ENCODE peak calls at places on chromosomes 13 and 19, in nine cellular contexts. U, P, F, M, Q, I, R, D and T are unnamed samples.

GRCh38 chr19:52673014-52673413 is 34.9 kb upstream of the ZNF83 start:
- DNase-seq in U (no peak), P (no peak), F (no peak), M (no peak), Q (no peak), I (no peak), R (no peak), D (no peak), T (no peak)

GRCh38 chr19:7904074-7905020 is 670 bp downstream of the MAP2K7 start:
- DNase-seq in U (no peak), P (no peak), F (no peak), M (peak; percentile 50), Q (no peak), I (peak; percentile 58), R (peak; percentile 67), D (no peak), T (no peak)

GRCh38 chr13:59494560-59494970 is 669.2 kb downstream of the DIAPH3 start:
- DNase-seq in U (no peak), P (no peak), F (peak; percentile 41), M (no peak), Q (no peak), I (no peak), R (no peak), D (no peak), T (peak; percentile 91)

GRCh38 chr19:47145639-47146486 is 15.2 kb downstream of the SAE1 start:
- DNase-seq in U (no peak), P (no peak), F (no peak), M (no peak), Q (no peak), I (no peak), R (no peak), D (no peak), T (no peak)

GRCh38 chr19:46868444-46868843 is 7.6 kb downstream of the ARHGAP35 start:
- DNase-seq in U (no peak), P (no peak), F (no peak), M (no peak), Q (no peak), I (no peak), R (no peak), D (no peak), T (no peak)

GRCh38 chr19:28980236-28980868 is 232.6 kb downstream of the UQCRFS1 start:
- DNase-seq in U (no peak), P (peak; percentile 25), F (no peak), M (no peak), Q (no peak), I (no peak), R (no peak), D (no peak), T (no peak)

GRCh38 chr13:66546534-66547379 is 683.4 kb downstream of the PCDH9 start:
- DNase-seq in U (no peak), P (no peak), F (no peak), M (no peak), Q (no peak), I (no peak), R (no peak), D (no peak), T (no peak)

GRCh38 chr19:32750441-32751055 is 31.0 kb downstream of the TDRD12 start:
- DNase-seq in U (no peak), P (no peak), F (no peak), M (no peak), Q (no peak), I (no peak), R (no peak), D (no peak), T (no peak)

GRCh38 chr19:7597689-7598088 is 2.0 kb downstream of the CAMSAP3 start:
- DNase-seq in U (no peak), P (no peak), F (no peak), M (peak; percentile 59), Q (peak; percentile 18), I (no peak), R (no peak), D (no peak), T (no peak)

GRCh38 chr19:1173845-1174809 is at the start of gene SBNO2:
- DNase-seq in U (peak; percentile 92), P (peak; percentile 68), F (peak; percentile 78), M (peak; percentile 92), Q (peak; percentile 64), I (peak; percentile 89), R (peak; percentile 94), D (no peak), T (peak; percentile 96)
- TF ChIP-seq POLR2A in U (no peak), P (peak; percentile 68), F (no peak), M (peak; percentile 74), Q (peak; percentile 59), I (peak; percentile 80), R (peak; percentile 69), D (no peak), T (peak; percentile 71)

GRCh38 chr13:41193469-41193868 is 900 bp downstream of the KBTBD7 start:
- DNase-seq in U (no peak), P (no peak), F (no peak), M (no peak), Q (no peak), I (no peak), R (no peak), D (no peak), T (no peak)

GRCh38 chr13:41196011-41196410 is 1.6 kb upstream of the KBTBD7 start:
- DNase-seq in U (no peak), P (no peak), F (no peak), M (no peak), Q (no peak), I (no peak), R (no peak), D (no peak), T (no peak)

GRCh38 chr13:41199061-41199460 is 4.7 kb upstream of the KBTBD7 start:
- DNase-seq in U (no peak), P (no peak), F (no peak), M (no peak), Q (no peak), I (no peak), R (no peak), D (no peak), T (no peak)

GRCh38 chr13:41196620-41197019 is 2.3 kb upstream of the KBTBD7 start:
- DNase-seq in U (no peak), P (no peak), F (no peak), M (no peak), Q (no peak), I (no peak), R (no peak), D (no peak), T (peak; percentile 14)

DNA sequence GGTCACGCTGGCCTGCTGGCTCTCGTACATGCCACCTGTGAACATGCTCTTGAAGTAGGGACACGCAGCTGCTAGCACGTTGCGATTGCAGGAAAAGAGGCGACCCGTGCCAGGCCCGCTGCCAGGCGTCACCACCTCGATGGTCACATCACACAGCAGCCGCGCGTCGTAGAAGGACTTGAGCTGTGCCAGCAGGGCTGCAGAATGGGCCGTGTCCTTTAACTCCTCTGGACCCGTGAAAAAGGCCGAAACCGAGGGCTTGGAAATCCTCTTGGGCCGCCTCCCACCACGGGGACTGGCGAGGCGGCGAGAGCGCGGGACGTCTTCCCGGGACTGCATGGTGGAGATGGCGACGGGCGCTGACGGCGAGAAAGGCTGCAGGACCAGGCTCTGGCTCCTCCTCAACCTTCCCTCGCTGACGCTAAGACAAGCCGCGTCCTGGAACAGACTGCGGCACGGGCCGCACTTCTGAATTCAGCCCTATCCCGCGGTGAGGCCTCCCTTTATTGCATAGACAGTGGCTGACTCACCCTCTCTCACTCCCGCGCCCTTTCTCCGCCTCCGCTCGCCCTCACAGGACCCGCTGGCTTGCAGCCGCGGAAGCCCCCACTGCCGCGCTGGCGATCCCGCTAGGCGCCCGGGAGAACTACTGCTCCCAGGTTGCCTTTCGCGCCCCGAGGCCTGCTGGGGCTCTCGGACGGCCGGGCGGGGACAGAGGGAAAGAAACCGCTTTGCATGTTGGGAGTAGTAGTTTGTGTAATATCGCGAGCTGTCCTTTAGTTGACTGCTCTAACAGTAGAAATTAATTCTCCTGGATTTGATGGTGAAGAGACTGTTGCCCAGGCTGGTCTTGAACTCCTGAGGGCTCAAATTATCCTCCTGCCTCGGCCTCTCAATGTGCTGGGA is at the start of gene KBTBD7:
- DNase-seq in U (peak; percentile 94), P (peak; percentile 51), F (peak; percentile 93), M (peak; percentile 89), Q (peak; percentile 64), I (peak; percentile 94), R (peak; percentile 94), D (no peak), T (peak; percentile 93)
- TF ChIP-seq POLR2A in U (no peak), P (peak; percentile 46), F (no peak), M (peak; percentile 57), Q (peak; percentile 23), I (peak; percentile 74), R (peak; percentile 41), D (no peak), T (peak; percentile 73)

DNA sequence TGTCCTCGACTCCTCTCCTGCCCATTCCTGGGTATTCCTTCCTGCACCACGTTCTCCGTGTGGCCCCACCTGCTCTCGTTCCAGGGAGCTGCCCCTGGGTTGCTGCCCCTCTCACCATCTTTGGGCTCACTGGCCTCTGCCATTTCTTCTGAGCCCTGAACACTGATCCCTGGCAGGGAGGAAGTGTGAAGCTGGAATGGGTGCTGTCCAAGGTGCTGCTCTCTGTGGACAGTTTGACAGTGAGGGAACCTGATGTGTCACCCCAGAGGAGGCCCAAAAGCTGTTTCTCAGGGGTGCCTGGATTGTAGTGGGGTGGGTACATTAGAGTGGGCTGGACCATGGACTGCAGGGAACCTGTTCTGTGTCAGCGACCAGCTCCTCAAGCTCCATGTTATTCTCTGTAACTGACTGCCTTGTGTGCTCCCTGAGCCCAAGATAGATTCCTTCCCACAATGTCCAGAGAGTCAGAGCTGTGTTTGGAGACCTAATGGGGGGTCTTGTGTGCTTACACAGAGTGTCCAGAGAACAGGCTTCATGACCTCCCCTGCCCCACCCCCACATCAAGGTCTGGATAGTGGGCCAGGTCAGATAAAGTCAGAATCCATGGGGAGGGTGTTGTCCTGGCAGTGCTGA is 7.2 kb upstream of the CEACAM8 start:
- DNase-seq in U (no peak), P (peak; percentile 59), F (peak; percentile 17), M (no peak), Q (peak; percentile 34), I (no peak), R (no peak), D (no peak), T (peak; percentile 23)
- TF ChIP-seq POLR2A in U (no peak), P (peak; percentile 13), F (no peak), M (no peak), Q (no peak), I (no peak), R (no peak), D (no peak), T (no peak)

GRCh38 chr19:1490020-1490310 is 185 bp downstream of the PCSK4 start:
- DNase-seq in U (no peak), P (no peak), F (no peak), M (no peak), Q (no peak), I (no peak), R (no peak), D (no peak), T (no peak)

GRCh38 chr19:1491849-1492170 is 829 bp downstream of the REEP6 start:
- DNase-seq in U (no peak), P (no peak), F (no peak), M (peak; percentile 49), Q (no peak), I (no peak), R (no peak), D (no peak), T (no peak)

GRCh38 chr19:1490311-1491113 is at the start of gene PCSK4:
- DNase-seq in U (peak; percentile 100), P (peak; percentile 97), F (peak; percentile 99), M (peak; percentile 99), Q (peak; percentile 85), I (peak; percentile 100), R (peak; percentile 100), D (no peak), T (peak; percentile 100)

GRCh38 chr19:1492474-1493006 is 1.6 kb downstream of the REEP6 start:
- DNase-seq in U (peak; percentile 74), P (no peak), F (no peak), M (peak; percentile 65), Q (no peak), I (no peak), R (no peak), D (no peak), T (no peak)

GRCh38 chr19:1491114-1491848 is at the start of gene REEP6:
- DNase-seq in U (no peak), P (no peak), F (no peak), M (peak; percentile 43), Q (no peak), I (no peak), R (no peak), D (no peak), T (no peak)
- TF ChIP-seq POLR2A in U (no peak), P (peak; percentile 60), F (no peak), M (peak; percentile 64), Q (peak; percentile 47), I (peak; percentile 52), R (no peak), D (no peak), T (peak; percentile 29)